ENCODE peak calls at places on chromosomes 4 and X, in five cellular contexts. X, Q, I, F and T are unnamed samples. For H3K4me1 and H3K9me3, the result is how much of the 10 kb centered on the place peaks cover.

GRCh38 chrX:128897611-128898010 is 625.7 kb downstream of the SMARCA1 start:
- DNase-seq in X (no peak), F (no peak), I (peak), Q (no peak), T (no peak)

GRCh38 chr4:83905952-83906351 is 370.0 kb downstream of the GPAT3 start:
- DNase-seq in F (no peak), Q (no peak), X (no peak), I (no peak), T (peak)

GRCh38 chrX:111095974-111096870 is at the start of gene PAK3:
- DNase-seq in I (peak), X (no peak), F (no peak), Q (peak), T (peak)

GRCh38 chrX:65706041-65706828 is 38.8 kb downstream of the MSN start:
- DNase-seq in X (peak), Q (peak), I (peak), F (peak), T (peak)

GRCh38 chr4:78560296-78560963 is 8.9 kb downstream of the ANXA3 start:
- DNase-seq in F (no peak), X (no peak), Q (peak), I (peak), T (no peak)

GRCh38 chrX:17535229-17535628 is 160.2 kb downstream of the NHS start:
- DNase-seq in F (no peak), Q (peak), I (no peak), X (no peak), T (peak)

GRCh38 chrX:39821011-39821708 is 276.6 kb downstream of the BCOR start:
- DNase-seq in F (peak), I (peak), X (peak), Q (peak), T (peak)

GRCh38 chr4:99404595-99405287 is 30.4 kb downstream of the ADH7 start:
- DNase-seq in I (peak), X (no peak), F (no peak), Q (peak), T (no peak)

GRCh38 chrX:40314070-40314469 is 216.3 kb upstream of the BCOR start:
- DNase-seq in X (no peak), I (no peak), Q (no peak), F (no peak), T (no peak)

GRCh38 chrX:24981030-24981429 is 34.7 kb downstream of the ARX start:
- DNase-seq in X (no peak), Q (no peak), I (no peak), F (no peak), T (no peak)

GRCh38 chr4:123555500-123556273 is 159.1 kb downstream of the SPRY1 start:
- DNase-seq in X (peak), F (no peak), I (peak), Q (peak), T (peak)

GRCh38 chr4:144894525-144894924 is 203.5 kb downstream of the ANAPC10 start:
- DNase-seq in Q (peak), X (no peak), F (no peak), I (peak), T (no peak)

GRCh38 chr4:98387345-98388017 is 126.3 kb downstream of the RAP1GDS1 start:
- DNase-seq in Q (no peak), F (no peak), I (no peak), X (no peak), T (no peak)

GRCh38 chrX:150715180-150715579 is 22.0 kb downstream of the MTMR1 start:
- DNase-seq in I (no peak), F (no peak), Q (no peak), X (no peak), T (no peak)

GRCh38 chr4:5750052-5750950 is 39.3 kb downstream of the EVC start:
- DNase-seq in I (peak), F (no peak), Q (peak), X (no peak), T (no peak)

GRCh38 chr4:184448828-184449227 is 25.5 kb downstream of the IRF2 start:
- DNase-seq in Q (peak), X (peak), I (peak), F (no peak), T (peak)

GRCh38 chr4:177569443-177569842 is 127.2 kb upstream of the AGA start:
- DNase-seq in X (no peak), Q (peak), I (peak), F (no peak), T (no peak)

GRCh38 chr4:41257901-41258300 is 1.2 kb downstream of the UCHL1 start:
- DNase-seq in Q (no peak), I (no peak), F (no peak), X (no peak), T (peak)

GRCh38 chrX:138885886-138886285 is 174.4 kb upstream of the FGF13 start:
- DNase-seq in I (peak), Q (no peak), X (no peak), F (no peak), T (no peak)

GRCh38 chrX:104315555-104315954 is 60.8 kb upstream of the ESX1 start:
- DNase-seq in Q (peak), F (no peak), X (no peak), I (peak), T (no peak)

GRCh38 chrX:50704360-50704759 is 109.6 kb downstream of the SHROOM4 start:
- DNase-seq in X (no peak), Q (peak), F (no peak), I (peak), T (no peak)

GRCh38 chrX:53682885-53683555 is 3.5 kb downstream of the HUWE1 start:
- DNase-seq in I (peak), X (no peak), F (peak), Q (peak), T (peak)

GRCh38 chr4:185504098-185505047 is 30.9 kb downstream of the PDLIM3 start:
- DNase-seq in Q (peak), X (peak), F (no peak), I (no peak), T (peak)

GRCh38 chrX:127552571-127552970 is 499.6 kb downstream of the ACTRT1 start:
- DNase-seq in Q (no peak), F (no peak), I (no peak), X (no peak), T (no peak)

GRCh38 chr4:173328236-173328901 is 5.8 kb downstream of the HMGB2 start:
- DNase-seq in X (no peak), I (no peak), F (no peak), Q (peak), T (no peak)
- H3K4me1 ChIP-seq in X (under half), I (under half), F (under half), Q (under half), T (under half)

GRCh38 chr4:769511-769910 is 56.4 kb downstream of the CPLX1 start:
- DNase-seq in Q (no peak), I (no peak), F (no peak), X (no peak), T (no peak)

GRCh38 chr4:768995-769394 is 56.9 kb downstream of the CPLX1 start:
- DNase-seq in X (no peak), Q (no peak), F (no peak), I (no peak), T (no peak)

GRCh38 chr4:766152-766515 is 59.8 kb downstream of the CPLX1 start:
- DNase-seq in Q (peak), X (no peak), I (peak), F (no peak), T (peak)

GRCh38 chr4:766559-767283 is 59.2 kb downstream of the CPLX1 start:
- DNase-seq in F (no peak), I (no peak), Q (no peak), X (no peak), T (no peak)

GRCh38 chr4:768076-768475 is 57.9 kb downstream of the CPLX1 start:
- DNase-seq in I (no peak), Q (no peak), X (no peak), F (no peak), T (no peak)
- H3K9me3 ChIP-seq in I (under half), Q (under half), X (under half), F (under half), T (under half)

DNA sequence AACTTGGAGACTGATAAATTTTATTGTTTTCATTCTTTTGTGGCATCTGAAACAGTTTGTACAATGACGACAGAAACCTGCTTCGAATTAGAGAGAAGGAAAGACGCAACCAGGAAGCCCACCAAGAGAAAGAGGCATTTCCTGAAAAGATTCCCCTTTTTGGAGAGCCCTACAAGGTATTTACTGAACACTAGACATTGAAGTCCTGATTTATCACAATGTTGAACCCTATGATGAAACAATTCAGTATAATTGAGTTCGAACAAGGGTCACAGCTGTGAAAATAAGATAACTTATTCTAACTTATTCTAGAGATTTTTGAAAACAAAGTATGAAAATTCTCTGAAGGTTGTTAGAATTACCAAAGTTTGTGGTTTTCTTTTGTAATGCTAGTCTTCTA is 111.3 kb downstream of the AFF1 start:
- DNase-seq in X (no peak), I (no peak), Q (peak), F (no peak), T (no peak)
- H3K4me1 ChIP-seq in X (half or more), I (under half), Q (under half), F (under half), T (under half)

DNA sequence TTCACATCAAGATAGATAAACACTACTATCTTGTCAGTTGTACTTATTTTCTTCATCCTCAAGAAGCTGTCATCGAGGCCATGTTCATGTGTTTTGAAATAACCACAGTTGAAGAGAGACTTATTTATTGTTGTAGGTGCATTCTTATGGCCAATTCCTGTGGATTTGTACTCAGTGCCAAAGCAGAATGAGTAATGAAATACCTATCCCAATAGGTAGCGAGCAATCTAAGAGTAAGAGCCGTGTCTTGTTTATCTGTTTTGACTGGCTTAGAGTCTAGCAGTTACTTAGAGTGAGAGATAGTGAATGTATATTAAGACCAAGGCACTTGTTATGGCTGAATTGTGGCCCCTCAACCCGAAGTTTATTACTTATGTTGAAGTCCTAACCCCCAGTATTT is 631.0 kb upstream of the SPANXN1 start:
- DNase-seq in F (no peak), I (peak), Q (no peak), X (no peak), T (no peak)
- H3K9me3 ChIP-seq in F (under half), I (under half), Q (under half), X (under half), T (under half)